ENCODE peak calls at places on chromosomes 16 and 17, in ten cellular contexts. M, A, C, Z, P, K, O, G, J and E are unnamed samples.
A peak's percentile ranks its signal among the peaks of the same experiment; 100 is the strongest.

GRCh38 chr17:63492940-63493339 is 16.1 kb downstream of the ACE start:
- DNase-seq in A (no peak), P (no peak), O (no peak), C (no peak), K (no peak), J (no peak), M (no peak), G (no peak), Z (no peak), E (no peak)

GRCh38 chr16:64478258-64478906 is 643.5 kb downstream of the CDH11 start:
- DNase-seq in Z (peak; percentile 34), O (no peak), K (no peak), J (no peak), G (no peak), P (no peak), C (no peak), A (peak; percentile 49), M (peak; percentile 11), E (peak; percentile 42)

GRCh38 chr16:14351647-14352046 is 278.4 kb downstream of the PARN start:
- DNase-seq in C (no peak), J (no peak), M (no peak), G (no peak), O (no peak), A (no peak), P (no peak), K (no peak), Z (no peak), E (no peak)

GRCh38 chr17:70938311-70938710 is 769.0 kb downstream of the KCNJ2 start:
- DNase-seq in M (no peak), A (no peak), C (no peak), P (no peak), G (no peak), Z (no peak), K (peak; percentile 20), J (no peak), O (no peak), E (no peak)

GRCh38 chr16:85602831-85603755 is 10.0 kb upstream of the GSE1 start:
- DNase-seq in C (no peak), O (no peak), M (no peak), P (no peak), G (no peak), K (peak; percentile 87), Z (no peak), A (no peak), J (no peak), E (no peak)

GRCh38 chr17:48121921-48122650 is 14.5 kb downstream of the SNX11 start:
- DNase-seq in Z (no peak), P (no peak), A (no peak), G (no peak), O (no peak), K (no peak), J (no peak), M (no peak), C (peak; percentile 64), E (no peak)

GRCh38 chr16:84735846-84736586 is 36.2 kb downstream of the USP10 start:
- DNase-seq in Z (no peak), O (peak; percentile 11), G (no peak), J (no peak), M (no peak), A (no peak), P (no peak), C (no peak), K (peak; percentile 59), E (no peak)

GRCh38 chr17:17749025-17749772 is 67.9 kb downstream of the RAI1 start:
- DNase-seq in P (no peak), O (no peak), J (no peak), M (no peak), C (peak; percentile 38), K (no peak), G (no peak), Z (no peak), A (no peak), E (no peak)

GRCh38 chr17:69908599-69909368 is 166.2 kb upstream of the KCNJ16 start:
- DNase-seq in K (no peak), Z (no peak), P (no peak), O (no peak), A (no peak), G (no peak), J (no peak), M (no peak), C (no peak), E (peak; percentile 33)